ENCODE peak calls at places on chromosomes 16 and 17, in five cellular contexts. H is H1, R is GM12891, J is K562, W is SK-N-SH. U is an unnamed sample.

GRCh38 chr17:37177234-37177633 is 198.6 kb upstream of the C17orf78 start:
- DNase-seq in H (no peak), W (no peak), J (no peak), R (no peak), U (no peak)

GRCh38 chr16:68335175-68335574 is 24.4 kb downstream of the PRMT7 start:
- DNase-seq in W (no peak), R (no peak), H (no peak), J (no peak), U (no peak)

GRCh38 chr17:7045492-7046126 is 1.7 kb upstream of the SLC16A11 start:
- DNase-seq in J (no peak), H (no peak), W (peak; percentile 53), R (no peak), U (no peak)

GRCh38 chr17:79541451-79541850 is 69.4 kb downstream of the RBFOX3 start:
- DNase-seq in H (no peak), W (no peak), R (no peak), J (no peak), U (no peak)

GRCh38 chr16:23518435-23518891 is 8.2 kb upstream of the GGA2 start:
- DNase-seq in W (no peak), R (no peak), H (no peak), J (no peak), U (no peak)

GRCh38 chr17:74190154-74190553 is 13.3 kb upstream of the RPL38 start:
- DNase-seq in W (peak; percentile 90), R (no peak), H (no peak), J (peak; percentile 84), U (no peak)

GRCh38 chr17:46766493-46767491 is 51.7 kb downstream of the WNT3 start:
- DNase-seq in H (no peak), J (no peak), W (peak; percentile 49), R (no peak), U (no peak)

GRCh38 chr17:65638221-65638940 is 76.9 kb upstream of the AXIN2 start:
- DNase-seq in H (no peak), W (no peak), R (no peak), J (no peak), U (no peak)

GRCh38 chr17:9843152-9844010 is 17.7 kb downstream of the GLP2R start:
- DNase-seq in J (no peak), R (no peak), W (no peak), H (no peak), U (no peak)

GRCh38 chr17:28712037-28712704 is 483 bp upstream of the PROCA1 start:
- DNase-seq in H (no peak), J (peak; percentile 77), W (no peak), R (peak; percentile 68), U (peak; percentile 72)

GRCh38 chr17:17933775-17934174 is 38.4 kb downstream of the TOM1L2 start:
- DNase-seq in W (no peak), R (no peak), H (no peak), J (no peak), U (no peak)

DNA sequence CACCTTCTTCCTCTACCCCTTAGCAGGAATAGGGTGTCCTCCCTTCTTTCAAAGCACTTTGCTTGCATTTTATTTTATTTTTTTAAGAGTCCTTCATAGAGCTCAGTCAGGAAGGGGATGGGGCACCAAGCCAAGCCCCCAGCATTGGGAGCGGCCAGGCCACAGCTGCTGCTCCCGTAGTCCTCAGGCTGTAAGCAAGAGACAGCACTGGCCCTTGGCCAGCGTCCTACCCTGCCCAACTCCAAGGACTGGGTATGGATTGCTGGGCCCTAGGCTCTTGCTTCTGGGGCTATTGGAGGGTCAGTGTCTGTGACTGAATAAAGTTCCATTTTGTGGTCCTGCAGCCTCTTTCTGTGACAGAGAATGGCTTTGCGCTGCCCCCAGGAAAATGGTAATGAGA is 4.6 kb downstream of the TMUB2 start:
- DNase-seq in H (no peak), J (no peak), R (no peak), W (no peak), U (no peak)
- TF ChIP-seq POLR2AphosphoS5 in H (no peak), J (no peak), R (no peak), W (peak; percentile 31), U (no peak)

DNA sequence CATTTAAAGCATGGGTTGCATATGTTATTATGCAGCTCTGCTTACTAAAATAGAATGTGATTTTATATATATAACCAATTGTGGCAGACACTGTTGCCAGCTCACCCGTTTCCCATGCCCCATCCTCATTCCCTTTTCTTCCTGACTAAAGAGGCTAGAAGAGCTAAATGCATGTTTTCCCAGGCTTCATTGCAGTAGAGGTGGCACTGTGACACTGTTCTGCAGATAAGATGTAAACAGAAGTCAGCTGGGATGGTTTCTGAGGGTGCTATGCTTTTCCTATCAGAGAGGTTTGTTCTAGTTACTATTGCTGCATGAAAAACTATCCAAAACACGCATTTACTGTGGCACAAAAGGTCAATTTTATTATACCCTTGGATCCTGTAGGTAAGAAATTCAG is 5.7 kb upstream of the TOB1 start:
- DNase-seq in H (no peak), R (no peak), J (no peak), W (peak; percentile 36), U (no peak)
- TF ChIP-seq TAF1 in H (no peak), R (no peak), J (no peak), W (no peak), U (no peak)

GRCh38 chr16:53417011-53417410 is 17.3 kb upstream of the RBL2 start:
- DNase-seq in J (no peak), R (no peak), W (no peak), H (no peak), U (no peak)

GRCh38 chr16:53413864-53414263 is 20.4 kb upstream of the RBL2 start:
- DNase-seq in J (no peak), R (no peak), W (no peak), H (no peak), U (no peak)

GRCh38 chr16:53414381-53414780 is 19.9 kb upstream of the RBL2 start:
- DNase-seq in W (no peak), J (no peak), H (no peak), R (no peak), U (no peak)

GRCh38 chr16:53415504-53415903 is 18.8 kb upstream of the RBL2 start:
- DNase-seq in H (no peak), J (no peak), W (no peak), R (no peak), U (no peak)

DNA sequence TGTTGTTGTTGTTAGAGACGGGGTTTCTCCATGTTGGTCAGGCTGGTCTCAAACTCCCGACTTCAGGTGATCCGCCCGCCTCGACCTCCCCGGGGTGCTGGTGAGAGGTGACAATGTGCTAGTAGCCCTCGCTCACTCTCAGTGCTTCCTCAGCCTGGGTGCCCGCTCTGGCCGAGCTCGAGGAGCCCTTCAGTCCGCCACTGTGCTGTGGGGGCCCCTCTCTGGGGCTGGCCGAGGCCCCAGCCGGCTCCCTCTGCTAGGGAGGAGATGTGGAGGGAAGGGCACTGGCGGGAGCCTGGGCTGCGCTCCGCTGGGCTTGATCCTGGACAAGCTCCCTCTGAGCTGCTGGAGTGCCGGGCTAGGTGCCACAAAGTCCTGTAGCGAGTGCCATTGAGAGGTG is 21.7 kb upstream of the RBL2 start:
- DNase-seq in H (no peak), R (no peak), J (no peak), W (no peak), U (no peak)
- TF ChIP-seq POLR2AphosphoS5 in H (no peak), R (no peak), J (no peak), W (no peak), U (no peak)

GRCh38 chr17:77488531-77489238 is 347.9 kb downstream of the SEC14L1 start:
- DNase-seq in J (no peak), W (no peak), H (no peak), R (no peak), U (no peak)

GRCh38 chr17:77489898-77490265 is 349.1 kb downstream of the SEC14L1 start:
- DNase-seq in R (no peak), W (no peak), J (no peak), H (no peak), U (no peak)

GRCh38 chr17:77491921-77492445 is 351.2 kb downstream of the SEC14L1 start:
- DNase-seq in H (no peak), J (no peak), R (peak; percentile 59), W (no peak), U (peak; percentile 64)

GRCh38 chr17:77489239-77489897 is 348.6 kb downstream of the SEC14L1 start:
- DNase-seq in H (no peak), W (no peak), R (no peak), J (no peak), U (no peak)

GRCh38 chr17:77490361-77491183 is 349.8 kb downstream of the SEC14L1 start:
- DNase-seq in W (no peak), H (no peak), R (peak; percentile 9), J (no peak), U (peak; percentile 6)
- TF ChIP-seq TAF1 in W (no peak), H (no peak), R (no peak), J (no peak), U (no peak)

GRCh38 chr17:82436601-82437324 is 13.8 kb downstream of the CYBC1 start:
- DNase-seq in H (no peak), W (peak; percentile 41), R (no peak), J (no peak), U (no peak)
- TF ChIP-seq POLR2AphosphoS5 in H (no peak), W (no peak), R (no peak), J (no peak), U (no peak)

GRCh38 chr16:73544266-73544665 is 496.3 kb upstream of the ZFHX3 start:
- DNase-seq in H (no peak), J (no peak), W (no peak), R (no peak), U (no peak)
- TF ChIP-seq TAF1 in H (no peak), J (no peak), W (no peak), R (no peak), U (no peak)

GRCh38 chr16:54282202-54282922 is 4.2 kb downstream of the IRX3 start:
- DNase-seq in R (no peak), W (peak; percentile 55), J (peak; percentile 71), H (no peak), U (no peak)
- TF ChIP-seq POLR2AphosphoS5 in R (no peak), W (no peak), J (no peak), H (no peak), U (no peak)

GRCh38 chr17:48553190-48553547 is 8.3 kb upstream of the HOXB2 start:
- DNase-seq in H (no peak), J (no peak), R (no peak), W (no peak), U (no peak)
- TF ChIP-seq TAF1 in H (no peak), J (no peak), R (no peak), W (no peak), U (no peak)

GRCh38 chr16:67169011-67169451 is 1.3 kb upstream of the NOL3 start:
- DNase-seq in J (no peak), R (no peak), W (no peak), H (no peak), U (no peak)

GRCh38 chr16:67169642-67170167 is 633 bp upstream of the NOL3 start:
- DNase-seq in W (peak; percentile 73), R (no peak), J (peak; percentile 42), H (no peak), U (no peak)

GRCh38 chr16:67167588-67167987 is 2.8 kb upstream of the NOL3 start:
- DNase-seq in R (no peak), J (no peak), W (no peak), H (no peak), U (no peak)

GRCh38 chr16:67170948-67171649 is 761 bp downstream of the NOL3 start:
- DNase-seq in R (no peak), W (no peak), H (no peak), J (peak; percentile 34), U (no peak)

GRCh38 chr16:67170168-67170947 is at the start of gene NOL3:
- DNase-seq in W (peak; percentile 93), R (no peak), H (no peak), J (peak; percentile 91), U (peak; percentile 74)
- TF ChIP-seq POLR2AphosphoS5 in W (peak; percentile 39), R (no peak), H (no peak), J (no peak), U (no peak)